ENCODE peak calls at places on chromosomes 6 and 20, in four cellular contexts. One of them, this sample, is unnamed.
A peak's percentile ranks its signal among the peaks of the same experiment; 100 is the strongest.

GRCh38 chr6:149331871-149332270 is 14.4 kb downstream of the TAB2 start:
- DNase-seq in NCI-H1092: no peak
- DNase-seq in aorta: no peak
- DNase-seq in cardiac fibroblast: no peak
- DNase-seq in this sample: no peak

GRCh38 chr20:51206032-51206662 is 183.2 kb upstream of the KCNG1 start:
- DNase-seq in NCI-H1092: no peak
- DNase-seq in cardiac fibroblast: no peak
- DNase-seq in aorta: no peak
- DNase-seq in this sample: no peak

GRCh38 chr6:43702522-43703440 is 15.2 kb upstream of the MRPS18A start:
- DNase-seq in aorta: peak; percentile 95
- DNase-seq in cardiac fibroblast: peak; percentile 98
- DNase-seq in NCI-H1092: peak; percentile 60
- DNase-seq in this sample: no peak

GRCh38 chr20:40397483-40397882 is 291.6 kb downstream of the MAFB start:
- DNase-seq in aorta: no peak
- DNase-seq in NCI-H1092: no peak
- DNase-seq in cardiac fibroblast: no peak
- DNase-seq in this sample: no peak

GRCh38 chr20:818001-818664 is 15.4 kb upstream of the FAM110A start:
- DNase-seq in aorta: no peak
- DNase-seq in cardiac fibroblast: no peak
- DNase-seq in NCI-H1092: no peak
- DNase-seq in this sample: no peak

GRCh38 chr20:20212675-20213096 is 155.2 kb upstream of the INSM1 start:
- DNase-seq in cardiac fibroblast: no peak
- DNase-seq in NCI-H1092: peak; percentile 26
- DNase-seq in aorta: no peak
- DNase-seq in this sample: no peak

GRCh38 chr20:48230251-48230650 is 445.0 kb upstream of the SULF2 start:
- DNase-seq in cardiac fibroblast: no peak
- DNase-seq in NCI-H1092: no peak
- DNase-seq in aorta: no peak
- DNase-seq in this sample: peak; percentile 18

GRCh38 chr6:129671442-129672344 is 38.3 kb downstream of the ARHGAP18 start:
- DNase-seq in cardiac fibroblast: no peak
- DNase-seq in NCI-H1092: no peak
- DNase-seq in aorta: no peak
- DNase-seq in this sample: no peak

GRCh38 chr6:85421963-85422362 is 27.9 kb upstream of the NT5E start:
- DNase-seq in NCI-H1092: no peak
- DNase-seq in aorta: no peak
- DNase-seq in cardiac fibroblast: no peak
- DNase-seq in this sample: no peak

GRCh38 chr20:50583422-50584150 is 73.4 kb downstream of the PTPN1 start:
- DNase-seq in cardiac fibroblast: no peak
- DNase-seq in aorta: peak; percentile 41
- DNase-seq in NCI-H1092: no peak
- DNase-seq in this sample: no peak

GRCh38 chr20:17825251-17825691 is 125.5 kb downstream of the BANF2 start:
- DNase-seq in NCI-H1092: no peak
- DNase-seq in aorta: no peak
- DNase-seq in cardiac fibroblast: peak; percentile 57
- DNase-seq in this sample: no peak

GRCh38 chr6:166435574-166435973 is 52.8 kb upstream of the MPC1 start:
- DNase-seq in cardiac fibroblast: no peak
- DNase-seq in NCI-H1092: no peak
- DNase-seq in aorta: no peak
- DNase-seq in this sample: peak; percentile 70

GRCh38 chr6:37705239-37706051 is 7.8 kb upstream of the MDGA1 start:
- DNase-seq in cardiac fibroblast: peak; percentile 88
- DNase-seq in aorta: peak; percentile 94
- DNase-seq in NCI-H1092: no peak
- DNase-seq in this sample: peak; percentile 77

GRCh38 chr6:38671885-38672467 is 31.0 kb downstream of the GLO1 start:
- DNase-seq in cardiac fibroblast: peak; percentile 74
- DNase-seq in NCI-H1092: no peak
- DNase-seq in aorta: no peak
- DNase-seq in this sample: no peak

GRCh38 chr6:90397929-90398674 is 101.5 kb upstream of the BACH2 start:
- DNase-seq in NCI-H1092: no peak
- DNase-seq in aorta: no peak
- DNase-seq in cardiac fibroblast: no peak
- DNase-seq in this sample: no peak

GRCh38 chr6:1636272-1636825 is 26.6 kb downstream of the FOXC1 start:
- DNase-seq in cardiac fibroblast: no peak
- DNase-seq in NCI-H1092: no peak
- DNase-seq in aorta: no peak
- DNase-seq in this sample: no peak

This sample was measured in posterior cingulate gyrus.